ENCODE peak calls at places on chromosomes 7 and 10, in ten cellular contexts. R, M, F, Z, Q, J, T, Y, K and O are unnamed samples.
A peak's percentile ranks its signal among the peaks of the same experiment; 100 is the strongest.

GRCh38 chr7:55515569-55516279 is 56.6 kb downstream of the VOPP1 start:
- DNase-seq in R (peak; percentile 86), M (no peak), F (no peak), Z (no peak), Q (no peak), J (no peak), T (no peak), Y (no peak), K (no peak), O (no peak)

GRCh38 chr10:124588736-124589451 is 127.3 kb downstream of the LHPP start:
- DNase-seq in R (no peak), M (no peak), F (peak; percentile 28), Z (no peak), Q (no peak), J (no peak), T (peak; percentile 9), Y (no peak), K (no peak), O (peak; percentile 39)

GRCh38 chr10:123579675-123580074 is 86.5 kb upstream of the GPR26 start:
- DNase-seq in R (no peak), M (no peak), F (no peak), Z (no peak), Q (no peak), J (no peak), T (no peak), Y (peak; percentile 32), K (no peak), O (no peak)

GRCh38 chr7:95485749-95486148 is at the start of gene ASB4:
- DNase-seq in R (no peak), M (no peak), F (no peak), Z (no peak), Q (no peak), J (no peak), T (no peak), Y (no peak), K (no peak), O (no peak)

GRCh38 chr7:24972991-24973390 is 7.0 kb downstream of the OSBPL3 start:
- DNase-seq in R (no peak), M (peak; percentile 58), F (peak; percentile 87), Z (no peak), Q (peak; percentile 85), J (no peak), T (peak; percentile 70), Y (no peak), K (no peak), O (no peak)

GRCh38 chr7:7344583-7344982 is 162.2 kb downstream of the C1GALT1 start:
- DNase-seq in R (no peak), M (no peak), F (no peak), Z (no peak), Q (no peak), J (no peak), T (no peak), Y (no peak), K (no peak), O (no peak)

GRCh38 chr10:125121003-125121402 is 39.4 kb downstream of the CTBP2 start:
- DNase-seq in R (no peak), M (peak; percentile 58), F (no peak), Z (no peak), Q (no peak), J (no peak), T (no peak), Y (no peak), K (no peak), O (no peak)

GRCh38 chr7:148982596-148983219 is 45.6 kb downstream of the PDIA4 start:
- DNase-seq in R (peak; percentile 43), M (no peak), F (peak; percentile 53), Z (no peak), Q (peak; percentile 77), J (no peak), T (peak; percentile 70), Y (peak; percentile 65), K (peak; percentile 58), O (peak; percentile 70)

GRCh38 chr7:105118612-105119600 is 104.9 kb downstream of the KMT2E start:
- DNase-seq in R (no peak), M (no peak), F (no peak), Z (no peak), Q (no peak), J (no peak), T (no peak), Y (no peak), K (no peak), O (no peak)

DNA sequence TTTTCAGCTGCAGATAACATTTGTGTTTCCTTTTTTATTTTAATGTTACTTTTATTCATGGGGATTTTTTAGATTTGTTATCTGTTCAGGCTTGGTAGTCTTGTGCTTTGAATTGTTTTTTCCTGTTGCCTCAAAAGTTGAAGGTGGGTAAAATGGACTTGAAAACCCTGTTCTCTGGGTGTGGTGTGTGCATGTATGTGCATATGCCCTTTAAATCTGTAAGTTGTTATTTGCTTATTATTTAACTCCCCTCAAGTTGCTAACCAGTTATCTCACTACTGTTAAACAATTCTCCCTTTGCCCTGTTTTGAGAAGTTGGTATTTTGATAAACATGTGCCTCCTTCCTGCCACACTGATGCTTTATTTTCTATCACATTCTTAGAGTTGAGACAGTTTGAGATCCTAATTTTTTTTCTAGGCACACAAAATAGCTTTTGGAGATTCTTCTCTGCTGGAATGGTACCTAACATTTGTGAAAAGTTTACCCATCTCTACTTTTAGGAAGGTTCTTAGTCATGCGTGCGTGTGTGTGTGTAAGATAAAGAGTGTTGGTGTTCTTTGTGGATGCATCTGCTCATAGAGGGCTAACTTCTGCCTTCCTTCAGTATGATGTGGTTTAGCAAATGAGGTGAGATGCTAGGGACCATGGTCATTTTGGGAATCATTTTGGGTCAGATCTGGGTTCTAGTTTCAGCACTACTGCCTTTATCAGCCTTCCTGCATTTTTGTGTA is 30.7 kb downstream of the TSPAN14 start:
- DNase-seq in R (no peak), M (no peak), F (no peak), Z (no peak), Q (no peak), J (peak; percentile 54), T (no peak), Y (no peak), K (no peak), O (no peak)
- H3K4me3 ChIP-seq in R (no peak overlapping the region), M (no peak overlapping the region), F (no peak overlapping the region), Z (no peak overlapping the region), Q (no peak overlapping the region), J (peak overlapping the region; percentile 29), T (no peak overlapping the region), Y (no peak overlapping the region), K (no peak overlapping the region), O (no peak overlapping the region)

GRCh38 chr7:44276571-44277101 is 48.8 kb downstream of the CAMK2B start:
- DNase-seq in R (no peak), M (no peak), F (no peak), Z (no peak), Q (no peak), J (no peak), T (no peak), Y (no peak), K (no peak), O (no peak)
- H3K27me3 ChIP-seq in R (peaks cover 38% of the 10 kb centered on the region), M (peaks cover 10% of the 10 kb centered on the region), F (peaks cover 38% of the 10 kb centered on the region), Z (no peaks in the 10 kb centered on the region), Q (peaks cover 18% of the 10 kb centered on the region), J (no peaks in the 10 kb centered on the region), T (no peaks in the 10 kb centered on the region), Y (no peaks in the 10 kb centered on the region), K (no peaks in the 10 kb centered on the region), O (peaks cover 10% of the 10 kb centered on the region)

DNA sequence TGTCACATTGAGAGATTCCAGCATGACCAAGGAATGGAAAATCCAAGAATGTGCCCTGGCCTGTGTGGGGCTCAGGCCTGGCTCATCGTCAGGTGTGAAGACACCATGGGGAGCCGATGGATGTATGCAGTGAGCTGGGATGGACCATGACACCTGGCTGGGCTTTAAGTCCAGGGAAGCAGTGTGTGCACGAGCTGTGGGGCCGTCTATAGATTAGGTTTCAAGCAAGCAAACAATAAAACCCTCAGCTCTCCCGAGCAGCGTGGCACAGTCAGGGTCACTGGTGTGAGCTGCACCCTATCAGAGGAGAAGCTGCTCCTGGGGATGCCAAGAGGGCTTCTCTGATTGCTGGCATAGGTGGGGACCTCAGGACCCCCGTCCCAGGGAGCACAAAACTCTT is 50.5 kb upstream of the DLG5 start:
- DNase-seq in R (no peak), M (no peak), F (no peak), Z (no peak), Q (no peak), J (no peak), T (no peak), Y (no peak), K (peak; percentile 47), O (no peak)
- H3K36me3 ChIP-seq in R (no peaks in the 10 kb centered on the region), M (peaks cover 22% of the 10 kb centered on the region), F (peaks cover 45% of the 10 kb centered on the region), Z (peaks cover 14% of the 10 kb centered on the region), Q (peaks cover 62% of the 10 kb centered on the region), J (peaks cover 52% of the 10 kb centered on the region), T (peaks cover 35% of the 10 kb centered on the region), Y (peaks cover 52% of the 10 kb centered on the region), K (peaks cover 21% of the 10 kb centered on the region), O (peaks cover 32% of the 10 kb centered on the region)

GRCh38 chr10:11168423-11169100 is 150.9 kb downstream of the CELF2 start:
- DNase-seq in R (peak; percentile 29), M (no peak), F (no peak), Z (no peak), Q (no peak), J (no peak), T (no peak), Y (no peak), K (no peak), O (no peak)

GRCh38 chr10:11167233-11167979 is 149.7 kb downstream of the CELF2 start:
- DNase-seq in R (peak; percentile 32), M (no peak), F (no peak), Z (no peak), Q (no peak), J (no peak), T (no peak), Y (no peak), K (no peak), O (no peak)

GRCh38 chr10:11164806-11165590 is 147.3 kb downstream of the CELF2 start:
- DNase-seq in R (peak; percentile 86), M (no peak), F (peak; percentile 78), Z (peak; percentile 68), Q (peak; percentile 10), J (peak; percentile 70), T (peak; percentile 93), Y (peak; percentile 79), K (peak; percentile 62), O (peak; percentile 71)

GRCh38 chr10:11163990-11164805 is 146.5 kb downstream of the CELF2 start:
- DNase-seq in R (peak; percentile 53), M (no peak), F (no peak), Z (no peak), Q (no peak), J (peak; percentile 44), T (no peak), Y (no peak), K (no peak), O (peak; percentile 69)

DNA sequence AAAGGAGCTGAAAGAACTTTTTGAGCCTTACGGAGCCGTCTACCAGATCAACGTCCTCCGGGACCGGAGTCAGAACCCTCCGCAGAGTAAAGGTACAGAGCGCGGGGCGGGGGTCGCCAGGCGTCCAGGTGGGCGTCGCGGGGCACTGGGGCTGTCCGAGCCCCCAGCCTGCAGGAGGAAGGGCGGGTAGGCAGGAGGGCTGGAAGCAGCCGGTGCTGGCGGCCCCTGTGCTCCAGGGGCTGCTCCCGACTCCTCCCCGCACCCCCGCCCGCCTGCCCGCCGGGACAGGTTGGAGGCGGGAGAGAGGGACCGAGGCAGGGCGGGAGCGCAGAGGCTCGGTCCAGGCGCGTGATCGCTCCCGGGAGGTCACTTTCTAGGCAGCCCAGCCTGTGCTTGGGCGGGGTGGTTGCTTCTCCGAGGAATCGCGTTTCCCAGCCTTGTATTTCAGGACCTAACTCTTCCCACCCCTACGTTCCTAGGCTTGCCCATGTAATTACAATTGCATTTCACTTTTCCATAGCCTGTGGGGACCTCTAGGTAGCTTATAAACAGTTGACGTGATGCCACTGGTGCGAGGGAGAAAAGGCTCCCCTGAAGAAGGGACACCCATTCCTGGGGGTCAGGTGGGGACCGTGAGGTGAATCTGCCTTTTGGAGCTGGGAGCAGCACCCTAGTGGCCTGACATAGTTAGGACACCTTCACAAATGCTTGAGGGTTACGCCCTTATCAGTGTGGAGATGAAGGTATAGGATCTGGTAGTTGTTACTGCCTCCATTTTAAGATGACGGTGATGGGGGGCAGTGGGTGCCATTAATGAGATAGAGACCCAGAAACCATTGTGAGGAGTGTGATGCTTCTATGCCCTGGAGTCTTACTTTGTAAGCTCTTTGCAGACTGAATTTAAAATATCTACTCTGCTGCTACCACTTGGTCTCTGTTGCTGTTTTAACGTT is 148.2 kb downstream of the CELF2 start:
- DNase-seq in R (peak; percentile 93), M (no peak), F (no peak), Z (no peak), Q (no peak), J (peak; percentile 87), T (peak; percentile 53), Y (peak; percentile 85), K (peak; percentile 83), O (peak; percentile 90)
- H3K4me3 ChIP-seq in R (peak overlapping the region; percentile 93), M (no peak overlapping the region), F (peak overlapping the region; percentile 49), Z (peak overlapping the region; percentile 38), Q (peak overlapping the region; percentile 87), J (peak overlapping the region; percentile 92), T (peak overlapping the region; percentile 67), Y (peak overlapping the region; percentile 67), K (peak overlapping the region; percentile 41), O (peak overlapping the region; percentile 68)